ENCODE peak calls at places on chromosomes 6 and 20, in nine cellular contexts. F is IMR-90; Q is left lung; B is NT2/D1; H is transverse colon; D is naive thymus-derived CD4-positive, alpha-beta T cell; L is cardiac muscle cell; Y is heart left ventricle; E is heart right ventricle. G is an unnamed sample. For H3K4me1 and H3K9me3, the result is how much of the 10 kb centered on the place peaks cover.

GRCh38 chr6:22656696-22657340 is 87.5 kb downstream of the HDGFL1 start:
- DNase-seq in F (no peak), Q (no peak), B (no peak), H (no peak), D (no peak), L (no peak), Y (no peak), E (no peak), G (no peak)

GRCh38 chr20:49507741-49508434 is 25.4 kb upstream of the KCNB1 start:
- DNase-seq in F (no peak), Q (peak), B (no peak), H (no peak), D (no peak), L (no peak), Y (no peak), E (no peak), G (no peak)

GRCh38 chr6:128018821-128019220 is 118.0 kb upstream of the THEMIS start:
- DNase-seq in F (no peak), Q (no peak), B (no peak), H (no peak), D (no peak), L (no peak), Y (no peak), E (no peak), G (no peak)

GRCh38 chr6:125728739-125729138 is 20.7 kb upstream of the HEY2 start:
- DNase-seq in F (no peak), Q (no peak), B (no peak), H (no peak), D (no peak), L (peak), Y (no peak), E (no peak), G (no peak)

GRCh38 chr20:12700701-12701100 is 308.1 kb upstream of the SPTLC3 start:
- DNase-seq in F (no peak), Q (no peak), B (no peak), H (no peak), D (no peak), L (no peak), Y (no peak), E (no peak), G (no peak)

GRCh38 chr20:14093652-14094051 is 98.3 kb downstream of the MACROD2 start:
- DNase-seq in F (no peak), Q (no peak), B (no peak), H (no peak), D (no peak), L (no peak), Y (no peak), E (no peak), G (no peak)

GRCh38 chr20:63736893-63737689 is 627 bp downstream of the LIME1 start:
- DNase-seq in F (no peak), Q (peak), B (no peak), H (peak), D (peak), L (no peak), Y (no peak), E (no peak), G (peak)

GRCh38 chr6:71040043-71040442 is 83.2 kb upstream of the B3GAT2 start:
- DNase-seq in F (no peak), Q (no peak), B (no peak), H (no peak), D (no peak), L (no peak), Y (no peak), E (no peak), G (no peak)

GRCh38 chr6:41374618-41375590 is 39.5 kb downstream of the NCR2 start:
- DNase-seq in F (no peak), Q (no peak), B (no peak), H (no peak), D (no peak), L (peak), Y (no peak), E (no peak), G (no peak)

GRCh38 chr20:11158589-11158988 is 484.8 kb upstream of the JAG1 start:
- DNase-seq in F (no peak), Q (no peak), B (no peak), H (no peak), D (no peak), L (no peak), Y (no peak), E (no peak), G (no peak)
- H3K4me1 ChIP-seq in F (under half), Q (under half), B (under half), H (under half), D (under half), L (under half), Y (under half), E (under half), G (under half)

GRCh38 chr6:351867-352289 is 39.7 kb upstream of the IRF4 start:
- DNase-seq in F (no peak), Q (no peak), B (no peak), H (no peak), D (no peak), L (no peak), Y (no peak), E (no peak), G (no peak)

GRCh38 chr6:353642-354614 is 37.6 kb upstream of the IRF4 start:
- DNase-seq in F (no peak), Q (no peak), B (no peak), H (no peak), D (no peak), L (no peak), Y (no peak), E (no peak), G (no peak)

GRCh38 chr6:351011-351866 is 40.3 kb upstream of the IRF4 start:
- DNase-seq in F (no peak), Q (no peak), B (no peak), H (no peak), D (no peak), L (no peak), Y (no peak), E (no peak), G (no peak)

GRCh38 chr6:352474-352873 is 39.1 kb upstream of the IRF4 start:
- DNase-seq in F (no peak), Q (no peak), B (no peak), H (no peak), D (no peak), L (no peak), Y (no peak), E (no peak), G (no peak)

GRCh38 chr6:352896-353470 is 38.6 kb upstream of the IRF4 start:
- DNase-seq in F (no peak), Q (no peak), B (no peak), H (no peak), D (no peak), L (no peak), Y (no peak), E (no peak), G (no peak)
- H3K9me3 ChIP-seq in F (under half), Q (under half), B (under half), H (under half), D (under half), L (under half), Y (under half), E (under half), G (under half)

GRCh38 chr6:44052419-44053011 is 74.7 kb downstream of the MRPL14 start:
- DNase-seq in F (peak), Q (no peak), B (no peak), H (no peak), D (no peak), L (no peak), Y (no peak), E (no peak), G (no peak)

GRCh38 chr6:44056392-44057237 is 70.6 kb downstream of the MRPL14 start:
- DNase-seq in F (peak), Q (no peak), B (no peak), H (peak), D (no peak), L (no peak), Y (peak), E (peak), G (no peak)

GRCh38 chr6:44053106-44053756 is 74.0 kb downstream of the MRPL14 start:
- DNase-seq in F (no peak), Q (no peak), B (no peak), H (no peak), D (no peak), L (no peak), Y (no peak), E (no peak), G (no peak)

GRCh38 chr6:44053760-44054556 is 73.3 kb downstream of the MRPL14 start:
- DNase-seq in F (peak), Q (no peak), B (no peak), H (no peak), D (no peak), L (peak), Y (no peak), E (no peak), G (no peak)

DNA sequence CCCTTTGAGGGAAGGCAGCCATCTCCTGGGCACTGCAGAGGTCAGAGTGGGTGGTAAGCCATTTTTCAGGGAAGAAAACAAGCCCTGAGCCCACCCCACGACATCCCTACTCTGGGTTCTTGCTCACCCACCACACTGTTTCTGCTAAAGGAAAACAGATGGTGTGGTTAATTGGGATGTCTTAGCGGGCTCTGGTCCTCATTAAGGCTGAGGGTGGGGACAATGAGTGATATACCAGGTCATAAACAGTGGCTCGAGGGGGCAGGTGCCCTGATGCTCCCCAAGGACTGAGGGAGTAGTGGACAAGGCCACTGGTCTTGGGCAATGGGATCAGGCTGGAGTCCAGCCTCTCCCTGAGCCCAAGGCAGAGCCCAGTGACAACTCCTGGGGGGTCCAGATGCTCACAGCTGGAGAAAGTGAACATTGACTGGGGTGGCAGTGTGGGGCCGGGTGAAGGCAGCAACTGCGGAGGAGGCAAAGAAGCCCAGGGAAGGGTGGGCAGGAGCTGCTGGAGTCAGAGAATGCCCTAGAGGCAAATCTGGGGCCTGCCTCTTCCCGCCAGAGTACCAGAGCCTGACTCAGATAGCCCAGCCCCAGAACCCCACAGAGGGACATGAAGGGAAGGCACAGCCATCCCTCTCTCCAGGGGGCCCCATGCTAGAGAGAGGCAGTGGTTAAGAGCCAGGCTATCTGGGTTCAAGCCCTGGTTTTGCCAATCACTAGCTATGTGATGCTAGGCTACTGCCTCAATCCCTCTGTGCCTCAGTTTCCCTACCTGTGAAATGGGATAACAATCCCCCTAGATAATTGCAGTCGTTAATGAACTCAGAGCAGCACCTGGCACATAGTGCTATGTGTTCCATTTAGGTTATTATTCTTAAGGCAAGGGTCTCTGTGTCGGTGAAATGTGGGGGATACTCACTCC is 72.4 kb downstream of the MRPL14 start:
- DNase-seq in F (peak), Q (no peak), B (no peak), H (no peak), D (no peak), L (no peak), Y (no peak), E (no peak), G (no peak)
- H3K4me1 ChIP-seq in F (half or more), Q (under half), B (under half), H (under half), D (under half), L (under half), Y (half or more), E (half or more), G (under half)

GRCh38 chr6:13678255-13678983 is 33.2 kb downstream of the RANBP9 start:
- DNase-seq in F (no peak), Q (no peak), B (no peak), H (no peak), D (no peak), L (no peak), Y (no peak), E (no peak), G (no peak)
- H3K9me3 ChIP-seq in F (under half), Q (under half), B (under half), H (under half), D (under half), L (under half), Y (under half), E (under half), G (under half)

GRCh38 chr6:113805836-113806500 is 51.2 kb upstream of the MARCKS start:
- DNase-seq in F (no peak), Q (no peak), B (no peak), H (no peak), D (no peak), L (no peak), Y (peak), E (peak), G (no peak)
- H3K4me1 ChIP-seq in F (under half), Q (under half), B (under half), H (under half), D (under half), L (under half), Y (half or more), E (half or more), G (under half)

GRCh38 chr6:34059914-34060313 is 86.0 kb downstream of the GRM4 start:
- DNase-seq in F (no peak), Q (peak), B (no peak), H (no peak), D (no peak), L (no peak), Y (no peak), E (no peak), G (no peak)

GRCh38 chr6:34057790-34058189 is 88.1 kb downstream of the GRM4 start:
- DNase-seq in F (no peak), Q (peak), B (no peak), H (no peak), D (no peak), L (no peak), Y (no peak), E (no peak), G (no peak)

GRCh38 chr6:34061348-34061747 is 84.5 kb downstream of the GRM4 start:
- DNase-seq in F (no peak), Q (no peak), B (no peak), H (no peak), D (no peak), L (no peak), Y (no peak), E (no peak), G (no peak)

GRCh38 chr6:34057191-34057590 is 88.7 kb downstream of the GRM4 start:
- DNase-seq in F (no peak), Q (peak), B (no peak), H (no peak), D (no peak), L (no peak), Y (no peak), E (no peak), G (no peak)

GRCh38 chr6:34059136-34059731 is 86.7 kb downstream of the GRM4 start:
- DNase-seq in F (no peak), Q (peak), B (no peak), H (no peak), D (no peak), L (no peak), Y (no peak), E (no peak), G (no peak)
- H3K9me3 ChIP-seq in F (under half), Q (under half), B (under half), H (under half), D (under half), L (under half), Y (under half), E (under half), G (under half)

GRCh38 chr6:31586013-31586412 is at the start of gene LST1:
- DNase-seq in F (no peak), Q (no peak), B (no peak), H (no peak), D (no peak), L (no peak), Y (peak), E (no peak), G (no peak)
- H3K4me1 ChIP-seq in F (under half), Q (under half), B (under half), H (under half), D (half or more), L (under half), Y (half or more), E (half or more), G (half or more)

DNA sequence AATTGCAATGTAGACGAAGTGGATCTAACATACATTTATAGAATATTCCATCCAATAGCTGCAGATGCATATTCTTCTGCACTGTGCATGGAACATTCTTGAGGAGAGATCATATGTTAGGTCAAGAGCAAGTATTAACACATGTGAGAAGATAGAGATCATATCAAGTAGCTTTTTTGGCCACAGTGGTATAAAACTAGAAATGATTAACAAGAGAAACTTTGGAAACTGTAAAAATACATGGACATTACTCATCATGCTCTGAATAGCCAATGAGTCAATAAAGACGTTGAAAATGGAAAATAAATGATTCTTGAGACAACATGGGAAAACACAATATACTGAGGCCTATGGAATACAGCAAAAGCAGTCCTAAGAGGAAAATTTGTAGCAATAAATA is 94.2 kb downstream of the STXBP5 start:
- DNase-seq in F (no peak), Q (no peak), B (no peak), H (no peak), D (no peak), L (no peak), Y (no peak), E (no peak), G (no peak)
- H3K9me3 ChIP-seq in F (under half), Q (under half), B (under half), H (under half), D (under half), L (under half), Y (under half), E (under half), G (under half)

G was measured in effector memory CD4-positive, alpha-beta T cell.